ENCODE peak calls at places on chromosomes 7 and 10, in six cellular contexts. F is colonic mucosa, K is left lung, L is spleen, N is prostate gland, E is neural progenitor cell. D is an unnamed sample.

GRCh38 chr7:17205850-17206353 is 92.5 kb upstream of the AHR start:
- DNase-seq in E (no peak), L (no peak), N (no peak), K (no peak), F (no peak), D (no peak)

GRCh38 chr10:77673086-77673485 is 35.5 kb upstream of the KCNMA1 start:
- DNase-seq in F (no peak), L (no peak), E (no peak), N (no peak), K (no peak), D (no peak)

GRCh38 chr10:33136271-33136670 is 178.2 kb upstream of the ITGB1 start:
- DNase-seq in L (no peak), N (no peak), K (no peak), E (no peak), F (no peak), D (no peak)

GRCh38 chr7:1707756-1708611 is 37.9 kb downstream of the ELFN1 start:
- DNase-seq in F (no peak), E (no peak), K (peak; percentile 36), N (no peak), L (peak; percentile 56), D (no peak)

GRCh38 chr10:70733051-70733450 is 52.1 kb downstream of the TBATA start:
- DNase-seq in K (no peak), E (no peak), N (no peak), L (no peak), F (no peak), D (no peak)

GRCh38 chr10:43689618-43689954 is 40.9 kb upstream of the ZNF32 start:
- DNase-seq in L (peak; percentile 86), F (peak; percentile 72), N (peak; percentile 38), E (peak; percentile 44), K (peak; percentile 91), D (no peak)

GRCh38 chr10:45580781-45581496 is 91.6 kb downstream of the ZFAND4 start:
- DNase-seq in N (no peak), K (no peak), F (peak; percentile 53), E (no peak), L (no peak), D (peak; percentile 23)

GRCh38 chr7:43314379-43315158 is 202.1 kb downstream of the HECW1 start:
- DNase-seq in N (no peak), E (no peak), F (no peak), L (no peak), K (no peak), D (no peak)

GRCh38 chr7:106499897-106500296 is 161.1 kb downstream of the CCDC71L start:
- DNase-seq in L (no peak), N (no peak), E (no peak), F (no peak), K (no peak), D (no peak)

GRCh38 chr7:138980575-138981285 is 459 bp downstream of the KIAA1549 start:
- DNase-seq in N (no peak), F (no peak), K (no peak), E (no peak), L (peak; percentile 77), D (no peak)

GRCh38 chr10:31765546-31765945 is 163.1 kb downstream of the ARHGAP12 start:
- DNase-seq in E (peak; percentile 18), L (no peak), F (no peak), N (no peak), K (no peak), D (no peak)

GRCh38 chr7:72785166-72785955 is 42.6 kb downstream of the TYW1B start:
- DNase-seq in E (no peak), L (no peak), N (no peak), F (no peak), K (no peak), D (no peak)

GRCh38 chr7:159109092-159110035 is 35.3 kb downstream of the VIPR2 start:
- DNase-seq in K (peak; percentile 58), N (no peak), E (no peak), F (no peak), L (peak; percentile 39), D (no peak)

GRCh38 chr10:90138844-90139243 is 437.5 kb downstream of the KIF20B start:
- DNase-seq in K (no peak), F (no peak), E (peak; percentile 20), N (no peak), L (no peak), D (peak; percentile 47)

GRCh38 chr7:831596-832291 is 532 bp upstream of the SUN1 start:
- DNase-seq in K (no peak), E (no peak), N (no peak), L (no peak), F (no peak), D (no peak)

GRCh38 chr10:99565166-99565565 is 32.4 kb downstream of the NKX2-3 start:
- DNase-seq in N (no peak), L (no peak), E (no peak), K (no peak), F (no peak), D (no peak)

GRCh38 chr10:70728328-70728727 is 56.0 kb downstream of the ADAMTS14 start:
- DNase-seq in K (no peak), N (no peak), L (no peak), E (no peak), F (no peak), D (no peak)

GRCh38 chr10:86209726-86210125 is 156.9 kb downstream of the GRID1 start:
- DNase-seq in K (no peak), N (no peak), F (no peak), L (peak; percentile 59), E (no peak), D (no peak)

GRCh38 chr10:72762042-72762441 is 70.1 kb downstream of the MCU start:
- DNase-seq in F (no peak), L (no peak), K (no peak), N (no peak), E (no peak), D (no peak)

GRCh38 chr10:42543840-42544372 is 94.5 kb downstream of the ZNF33B start:
- DNase-seq in F (no peak), K (no peak), N (no peak), L (no peak), E (no peak), D (no peak)

GRCh38 chr10:50624866-50625491 is 1.2 kb upstream of the SGMS1 start:
- DNase-seq in F (peak; percentile 85), N (peak; percentile 74), L (no peak), E (peak; percentile 87), K (peak; percentile 96), D (peak; percentile 88)

GRCh38 chr7:13849528-13849892 is 140.0 kb downstream of the ETV1 start:
- DNase-seq in N (no peak), K (no peak), F (no peak), L (no peak), E (no peak), D (no peak)

GRCh38 chr10:6701289-6701688 is 121.2 kb upstream of the PRKCQ start:
- DNase-seq in K (no peak), N (no peak), L (no peak), F (no peak), E (peak; percentile 18), D (no peak)

GRCh38 chr7:155341463-155341983 is 43.8 kb downstream of the INSIG1 start:
- DNase-seq in L (no peak), K (no peak), F (no peak), N (no peak), E (no peak), D (no peak)

GRCh38 chr7:4151524-4151923 is 530.6 kb upstream of the FOXK1 start:
- DNase-seq in E (no peak), F (no peak), L (no peak), K (no peak), N (no peak), D (no peak)

GRCh38 chr7:4151926-4152549 is 530.1 kb upstream of the FOXK1 start:
- DNase-seq in L (no peak), E (no peak), N (peak; percentile 53), F (no peak), K (peak; percentile 48), D (no peak)

GRCh38 chr7:4157651-4158050 is 524.4 kb upstream of the FOXK1 start:
- DNase-seq in L (no peak), N (no peak), K (peak; percentile 52), F (no peak), E (no peak), D (no peak)

GRCh38 chr7:4156190-4156589 is 525.9 kb upstream of the FOXK1 start:
- DNase-seq in E (no peak), F (no peak), L (no peak), K (peak; percentile 23), N (no peak), D (no peak)

GRCh38 chr7:4154882-4155281 is 527.2 kb upstream of the FOXK1 start:
- DNase-seq in E (peak; percentile 21), N (no peak), F (no peak), L (no peak), K (peak; percentile 19), D (no peak)
- TF ChIP-seq CTCF in E (no peak), N (no peak), F (no peak), L (no peak), K (no peak), D (no peak)

DNA sequence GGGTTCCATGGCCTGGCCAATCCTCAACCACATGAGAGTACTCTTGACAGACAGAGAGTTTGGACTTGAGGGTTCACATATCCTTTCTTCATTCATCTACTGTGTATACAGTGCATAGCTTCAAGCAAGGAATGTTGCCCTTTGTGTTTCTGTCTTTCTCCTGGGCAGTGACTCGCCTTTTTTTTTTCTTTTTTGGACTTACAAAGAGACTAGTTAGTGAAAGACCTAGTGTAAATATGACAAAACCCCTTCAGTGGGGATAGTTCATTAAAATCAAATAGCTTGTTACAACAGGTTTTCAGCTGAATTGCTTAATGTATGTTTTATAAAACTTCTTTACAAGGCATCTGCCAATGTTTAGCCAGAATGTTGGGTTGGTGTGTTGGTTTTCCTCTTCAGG is 290.2 kb downstream of the FGFR2 start:
- DNase-seq in N (no peak), F (no peak), K (no peak), E (no peak), L (no peak), D (no peak)
- H3K36me3 ChIP-seq in N (no peaks in the 10 kb centered on the region), F (no peaks in the 10 kb centered on the region), K (no peaks in the 10 kb centered on the region), E (no peaks in the 10 kb centered on the region), L (no peaks in the 10 kb centered on the region), D (no peaks in the 10 kb centered on the region)

GRCh38 chr7:5526190-5527037 is 102.8 kb upstream of the TNRC18 start:
- DNase-seq in E (peak; percentile 50), L (peak; percentile 83), N (peak; percentile 44), F (peak; percentile 57), K (no peak), D (peak; percentile 29)
- H3K27ac ChIP-seq in E (peak overlapping the region; percentile 64), L (peak overlapping the region; percentile 100), N (peak overlapping the region; percentile 100), F (peak overlapping the region; percentile 22), K (peak overlapping the region; percentile 47), D (peak overlapping the region; percentile 36)

GRCh38 chr7:93890041-93890463 is 501 bp downstream of the TFPI2 start:
- DNase-seq in K (peak; percentile 71), F (no peak), N (peak; percentile 6), E (peak; percentile 67), L (peak; percentile 75), D (no peak)
- TF ChIP-seq CTCF in K (no peak), F (no peak), N (no peak), E (no peak), L (no peak), D (no peak)

DNA sequence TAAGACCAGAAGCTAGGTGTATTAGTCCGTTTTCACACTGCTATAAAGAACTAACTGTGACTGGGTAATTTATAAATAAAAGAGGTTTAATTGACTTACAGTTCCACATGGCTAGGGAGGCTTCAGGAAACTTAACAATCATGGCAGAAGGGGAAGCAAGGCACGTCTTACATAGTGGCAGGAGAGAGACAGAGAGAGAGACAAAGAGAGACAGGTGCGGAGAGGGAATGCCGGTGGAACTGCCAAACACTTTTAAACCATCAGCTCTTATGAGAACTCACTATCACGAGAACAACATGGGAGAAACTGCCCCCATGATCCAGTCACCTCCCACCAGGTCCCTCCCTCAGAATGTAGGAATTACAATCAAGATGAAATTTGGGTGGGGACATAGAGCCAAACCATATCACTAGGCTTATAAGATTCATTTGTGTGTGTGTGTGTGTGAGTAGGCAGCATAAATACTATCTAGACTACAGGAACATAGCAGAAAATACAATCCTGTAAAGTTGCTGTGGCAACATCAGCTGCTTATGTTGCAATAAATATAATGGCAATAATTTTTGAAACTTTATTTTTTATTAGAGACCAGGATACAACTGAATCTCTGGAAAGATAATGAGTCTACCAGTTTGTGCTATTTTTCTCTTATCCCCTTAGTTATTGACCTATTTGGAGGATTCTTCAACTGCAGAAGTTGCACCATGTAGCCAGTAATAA is 77.1 kb downstream of the NRF1 start:
- DNase-seq in E (no peak), F (no peak), N (no peak), K (no peak), L (no peak), D (no peak)
- H3K36me3 ChIP-seq in E (no peaks in the 10 kb centered on the region), F (no peaks in the 10 kb centered on the region), N (peaks cover 3% of the 10 kb centered on the region), K (no peaks in the 10 kb centered on the region), L (no peaks in the 10 kb centered on the region), D (peaks cover 56% of the 10 kb centered on the region)

D was measured in OCI-LY7.